ENCODE peak calls at places on chromosomes 1 and 21, in seven cellular contexts. Q is mesenchymal stem cell; A is CD4-positive, alpha-beta T cell; N is endodermal cell; V is heart left ventricle; G is H9; S is lung. I is an unnamed sample. For H3K9me3, the result is how much of the 10 kb centered on the place peaks cover.

GRCh38 chr1:54652172-54652571 is 10.6 kb downstream of the MROH7 start:
- DNase-seq in G (no peak), S (no peak), A (no peak), N (no peak), Q (no peak), V (no peak), I (no peak)

GRCh38 chr1:31886866-31887265 is 51.3 kb downstream of the PTP4A2 start:
- DNase-seq in A (no peak), Q (no peak), N (no peak), G (no peak), S (no peak), V (no peak), I (no peak)

GRCh38 chr1:216758182-216758581 is 35.0 kb upstream of the ESRRG start:
- DNase-seq in N (no peak), Q (no peak), V (no peak), S (no peak), G (no peak), A (no peak), I (no peak)

GRCh38 chr1:100404816-100405215 is 52.5 kb downstream of the CDC14A start:
- DNase-seq in Q (no peak), G (no peak), N (no peak), V (no peak), A (no peak), S (no peak), I (no peak)

GRCh38 chr1:158806909-158807601 is 24.1 kb upstream of the MNDA start:
- DNase-seq in N (no peak), S (no peak), V (no peak), A (no peak), Q (peak), G (no peak), I (no peak)

GRCh38 chr1:44503625-44504024 is 98.6 kb downstream of the RNF220 start:
- DNase-seq in N (no peak), Q (no peak), A (no peak), S (no peak), G (no peak), V (no peak), I (no peak)

GRCh38 chr1:222616535-222616934 is 1.4 kb upstream of the MIA3 start:
- DNase-seq in V (no peak), A (no peak), Q (peak), S (no peak), N (no peak), G (no peak), I (no peak)

GRCh38 chr1:6352138-6352563 is 41.4 kb downstream of the ACOT7 start:
- DNase-seq in A (no peak), V (no peak), N (peak), S (no peak), G (peak), Q (no peak), I (no peak)

GRCh38 chr1:16462773-16463330 is 22.3 kb downstream of the NECAP2 start:
- DNase-seq in G (no peak), A (no peak), V (no peak), Q (no peak), N (no peak), S (no peak), I (no peak)

GRCh38 chr1:17184822-17185484 is 20.0 kb upstream of the PADI1 start:
- DNase-seq in A (no peak), V (no peak), Q (no peak), N (peak), S (no peak), G (no peak), I (no peak)

GRCh38 chr1:11989669-11990068 is 9.4 kb downstream of the MFN2 start:
- DNase-seq in G (no peak), Q (no peak), S (no peak), A (no peak), N (no peak), V (peak), I (no peak)

GRCh38 chr1:232793944-232794343 is 11.3 kb upstream of the MAP10 start:
- DNase-seq in A (no peak), G (no peak), S (no peak), V (no peak), Q (peak), N (no peak), I (no peak)

GRCh38 chr21:32364801-32365200 is 28.0 kb downstream of the URB1 start:
- DNase-seq in G (no peak), V (no peak), N (no peak), S (no peak), A (no peak), Q (no peak), I (no peak)

GRCh38 chr1:9417695-9418094 is 121.6 kb upstream of the SLC25A33 start:
- DNase-seq in G (no peak), N (no peak), A (peak), Q (no peak), S (no peak), V (no peak), I (no peak)

GRCh38 chr1:42264791-42265190 is 70.2 kb downstream of the FOXJ3 start:
- DNase-seq in A (no peak), S (no peak), V (no peak), G (no peak), Q (no peak), N (no peak), I (no peak)

GRCh38 chr1:227883641-227884301 is 64.0 kb downstream of the WNT9A start:
- DNase-seq in V (no peak), S (peak), A (no peak), G (no peak), N (peak), Q (no peak), I (no peak)

GRCh38 chr21:33931799-33932390 is 16.3 kb upstream of the ATP5PO start:
- DNase-seq in Q (peak), V (no peak), G (no peak), A (no peak), N (no peak), S (no peak), I (no peak)

GRCh38 chr1:205766038-205766437 is 9.2 kb downstream of the RAB29 start:
- DNase-seq in N (no peak), G (no peak), A (no peak), Q (peak), V (no peak), S (no peak), I (no peak)

GRCh38 chr21:44527156-44527982 is 12.6 kb downstream of the KRTAP10-1 start:
- DNase-seq in S (no peak), Q (no peak), G (peak), V (peak), N (no peak), A (no peak), I (no peak)

GRCh38 chr1:51290489-51290847 is 39.9 kb downstream of the TTC39A start:
- DNase-seq in G (no peak), N (no peak), V (no peak), S (no peak), A (no peak), Q (no peak), I (peak)

GRCh38 chr21:29376556-29376955 is 77.8 kb downstream of the BACH1 start:
- DNase-seq in Q (peak), G (peak), N (peak), V (peak), A (peak), S (peak), I (peak)

GRCh38 chr1:113073457-113073950 is 506 bp downstream of the LRIG2 start:
- DNase-seq in A (no peak), V (peak), S (peak), G (peak), Q (peak), N (peak), I (peak)

GRCh38 chr1:109392788-109393580 is 4.7 kb downstream of the SORT1 start:
- DNase-seq in G (no peak), S (peak), V (peak), Q (peak), N (peak), A (no peak), I (peak)

GRCh38 chr1:41783189-41783639 is 135.5 kb downstream of the HIVEP3 start:
- DNase-seq in N (no peak), A (no peak), G (no peak), V (no peak), S (no peak), Q (peak), I (peak)

GRCh38 chr1:73722055-73722454 is 475.9 kb downstream of the LRRIQ3 start:
- DNase-seq in V (no peak), A (no peak), N (no peak), G (no peak), Q (no peak), S (no peak), I (no peak)

GRCh38 chr1:198001776-198002408 is 84.7 kb downstream of the LHX9 start:
- DNase-seq in S (no peak), G (no peak), A (no peak), Q (peak), N (no peak), V (no peak), I (no peak)

GRCh38 chr1:156118175-156118868 is 3.8 kb downstream of the LMNA start:
- DNase-seq in A (no peak), V (peak), S (no peak), N (no peak), Q (peak), G (no peak), I (no peak)

GRCh38 chr1:227816750-227817446 is 1.4 kb downstream of the PRSS38 start:
- DNase-seq in Q (no peak), N (no peak), S (no peak), A (no peak), V (no peak), G (no peak), I (no peak)

GRCh38 chr21:39094847-39095525 is 88.3 kb downstream of the PSMG1 start:
- DNase-seq in A (no peak), G (no peak), Q (peak), N (no peak), S (no peak), V (no peak), I (no peak)

GRCh38 chr1:206586501-206587445 is 25.5 kb downstream of the EIF2D start:
- DNase-seq in V (no peak), N (no peak), S (no peak), Q (no peak), A (no peak), G (no peak), I (no peak)

GRCh38 chr1:117555806-117556205 is 50.0 kb upstream of the TENT5C start:
- DNase-seq in V (no peak), Q (no peak), S (peak), G (no peak), N (no peak), A (no peak), I (no peak)

GRCh38 chr1:27447883-27448282 is 42.1 kb downstream of the WASF2 start:
- DNase-seq in A (no peak), G (no peak), V (no peak), N (no peak), Q (no peak), S (no peak), I (no peak)

DNA sequence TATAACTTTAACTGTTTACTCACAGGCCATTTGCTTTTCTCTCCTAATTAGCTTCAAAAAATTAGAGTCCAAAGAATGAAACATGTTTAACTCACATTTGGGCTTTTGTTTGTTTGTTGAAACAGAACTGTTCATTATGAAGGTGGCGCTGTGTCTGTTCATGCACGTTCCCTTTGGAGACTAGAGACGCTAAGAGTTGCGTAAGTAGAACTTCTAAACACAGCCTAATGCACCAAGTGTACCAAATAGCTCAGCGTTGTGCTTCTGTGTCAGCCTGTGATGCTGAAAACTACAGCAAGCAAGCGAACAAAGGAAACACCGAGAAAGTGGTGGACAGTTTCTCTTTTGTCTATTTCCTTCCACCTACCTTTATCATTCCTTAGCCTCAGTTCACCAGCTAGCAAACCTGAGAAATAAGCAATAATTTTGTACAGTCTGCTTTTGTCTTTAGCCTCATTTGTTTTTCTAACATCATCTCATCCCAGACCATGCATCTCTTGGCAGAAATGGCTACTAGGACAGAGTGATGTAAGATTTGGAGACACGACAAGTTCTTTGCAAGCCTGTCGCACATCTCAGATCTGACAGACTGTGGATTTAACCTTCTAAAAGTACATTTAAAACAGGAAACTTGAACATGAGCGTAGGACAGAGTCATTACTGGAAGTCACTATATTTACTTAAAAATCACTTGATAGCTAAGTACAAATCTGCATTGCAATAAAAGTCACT is 375.1 kb downstream of the RYR2 start:
- DNase-seq in Q (no peak), S (no peak), N (no peak), G (no peak), A (no peak), V (no peak), I (no peak)
- H3K9me3 ChIP-seq in Q (under half), S (under half), N (under half), G (under half), A (under half), V (under half), I (under half)

GRCh38 chr1:59058681-59059441 is 238.0 kb upstream of the FGGY start:
- DNase-seq in S (no peak), A (no peak), Q (peak), V (no peak), G (no peak), N (no peak), I (no peak)
- H3K27ac ChIP-seq in S (no peak), A (no peak), Q (no peak), V (no peak), G (no peak), N (no peak), I (no peak)

GRCh38 chr1:78958711-78959110 is 47.8 kb downstream of the ADGRL4 start:
- DNase-seq in Q (no peak), V (no peak), N (no peak), G (no peak), S (no peak), A (no peak), I (no peak)
- H3K9me3 ChIP-seq in Q (under half), V (under half), N (under half), G (under half), S (under half), A (under half), I (under half)

GRCh38 chr1:244028701-244029100 is 22.4 kb upstream of the ZBTB18 start:
- DNase-seq in S (no peak), A (no peak), V (no peak), Q (no peak), N (no peak), G (no peak), I (no peak)
- H3K27ac ChIP-seq in S (no peak), A (no peak), V (no peak), Q (no peak), N (no peak), G (no peak), I (no peak)

GRCh38 chr1:2916153-2916552 is 105.1 kb upstream of the ACTRT2 start:
- DNase-seq in S (no peak), Q (no peak), A (no peak), V (no peak), G (no peak), N (no peak), I (no peak)

GRCh38 chr1:2916706-2917105 is 104.6 kb upstream of the ACTRT2 start:
- DNase-seq in A (no peak), V (no peak), G (no peak), S (no peak), Q (no peak), N (no peak), I (no peak)

GRCh38 chr1:2913091-2913490 is 108.2 kb upstream of the ACTRT2 start:
- DNase-seq in Q (no peak), N (no peak), G (no peak), A (no peak), S (no peak), V (no peak), I (no peak)

GRCh38 chr1:2912424-2912823 is 108.8 kb upstream of the ACTRT2 start:
- DNase-seq in V (no peak), G (no peak), S (no peak), A (no peak), Q (no peak), N (no peak), I (no peak)

GRCh38 chr1:2914702-2915101 is 106.6 kb upstream of the ACTRT2 start:
- DNase-seq in V (no peak), A (no peak), N (no peak), S (no peak), G (no peak), Q (no peak), I (no peak)
- H3K9me3 ChIP-seq in V (under half), A (under half), N (under half), S (under half), G (half or more), Q (under half), I (under half)

DNA sequence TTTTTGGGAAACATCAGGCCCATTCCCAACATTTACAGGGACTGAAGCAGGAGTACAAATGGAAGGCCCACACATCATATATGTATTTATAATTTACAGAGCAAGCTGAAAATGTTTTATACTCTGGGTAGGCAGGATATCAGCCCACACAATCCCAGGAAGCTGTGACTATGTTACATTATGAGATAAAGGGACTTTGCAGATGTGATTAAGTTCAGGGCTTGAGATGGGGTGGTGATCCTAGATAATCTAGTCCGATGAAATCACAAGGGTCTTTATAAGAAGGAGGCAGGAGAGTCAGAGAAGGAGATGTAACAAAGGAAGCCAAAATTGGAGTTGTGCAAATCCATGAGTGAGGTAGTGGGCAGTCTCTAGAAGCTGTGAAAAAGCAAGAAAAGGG is 160.5 kb downstream of the PDE4B start:
- DNase-seq in V (no peak), S (no peak), N (no peak), Q (no peak), G (no peak), A (no peak), I (no peak)
- H3K27ac ChIP-seq in V (no peak), S (no peak), N (no peak), Q (no peak), G (no peak), A (no peak), I (no peak)

GRCh38 chr1:98232678-98233077 is 311.8 kb upstream of the DPYD start:
- DNase-seq in V (no peak), Q (no peak), N (no peak), S (no peak), G (no peak), A (no peak), I (no peak)
- H3K9me3 ChIP-seq in V (under half), Q (under half), N (under half), S (under half), G (under half), A (under half), I (under half)